ENCODE peak calls at places on chromosomes 13 and 19, in four cellular contexts. One of them, this sample, is unnamed.
A peak's percentile ranks its signal among the peaks of the same experiment; 100 is the strongest.

GRCh38 chr19:53431399-53432087 is at the start of gene ZNF761:
- DNase-seq in tibial artery: peak; percentile 91
- DNase-seq in cardiac muscle cell: peak; percentile 93
- DNase-seq in AG09309: peak; percentile 44
- DNase-seq in this sample: peak; percentile 81

GRCh38 chr19:18809149-18809978 is 18.3 kb upstream of the COMP start:
- DNase-seq in AG09309: peak; percentile 82
- DNase-seq in tibial artery: peak; percentile 85
- DNase-seq in cardiac muscle cell: peak; percentile 94
- DNase-seq in this sample: no peak

GRCh38 chr19:52442179-52442578 is 11.2 kb upstream of the ZNF578 start:
- DNase-seq in AG09309: no peak
- DNase-seq in tibial artery: no peak
- DNase-seq in cardiac muscle cell: no peak
- DNase-seq in this sample: no peak

GRCh38 chr19:50607874-50608785 is 31.6 kb downstream of the SYT3 start:
- DNase-seq in AG09309: no peak
- DNase-seq in tibial artery: peak; percentile 46
- DNase-seq in cardiac muscle cell: peak; percentile 92
- DNase-seq in this sample: peak; percentile 91

GRCh38 chr19:33278403-33279269 is 23.7 kb downstream of the CEBPA start:
- DNase-seq in cardiac muscle cell: no peak
- DNase-seq in AG09309: no peak
- DNase-seq in tibial artery: no peak
- DNase-seq in this sample: no peak

GRCh38 chr19:4172861-4173473 is 9.4 kb downstream of the SIRT6 start:
- DNase-seq in AG09309: no peak
- DNase-seq in tibial artery: peak; percentile 24
- DNase-seq in cardiac muscle cell: peak; percentile 52
- DNase-seq in this sample: no peak

GRCh38 chr13:45695198-45695730 is 6.9 kb upstream of the CBY2 start:
- DNase-seq in cardiac muscle cell: peak; percentile 5
- DNase-seq in tibial artery: no peak
- DNase-seq in AG09309: no peak
- DNase-seq in this sample: no peak

GRCh38 chr19:35414442-35414841 is 33.6 kb upstream of the FFAR2 start:
- DNase-seq in tibial artery: no peak
- DNase-seq in cardiac muscle cell: no peak
- DNase-seq in AG09309: no peak
- DNase-seq in this sample: no peak

GRCh38 chr19:28652790-28653189 is 560.2 kb downstream of the UQCRFS1 start:
- DNase-seq in cardiac muscle cell: no peak
- DNase-seq in tibial artery: no peak
- DNase-seq in AG09309: no peak
- DNase-seq in this sample: peak; percentile 83

GRCh38 chr19:4878491-4878968 is 11.1 kb upstream of the PLIN3 start:
- DNase-seq in AG09309: no peak
- DNase-seq in tibial artery: no peak
- DNase-seq in cardiac muscle cell: no peak
- DNase-seq in this sample: peak; percentile 86

GRCh38 chr19:44196772-44197171 is 15.6 kb upstream of the ZNF227 start:
- DNase-seq in AG09309: no peak
- DNase-seq in cardiac muscle cell: no peak
- DNase-seq in tibial artery: no peak
- DNase-seq in this sample: no peak

GRCh38 chr19:51398096-51398704 is 7.8 kb upstream of the C19orf84 start:
- DNase-seq in AG09309: no peak
- DNase-seq in cardiac muscle cell: peak; percentile 39
- DNase-seq in tibial artery: no peak
- DNase-seq in this sample: peak; percentile 49

GRCh38 chr13:64639206-64639605 is 2590.9 kb downstream of the PCDH9 start:
- DNase-seq in AG09309: no peak
- DNase-seq in cardiac muscle cell: no peak
- DNase-seq in tibial artery: no peak
- DNase-seq in this sample: no peak

GRCh38 chr19:10294368-10294697 is 4.6 kb downstream of the ICAM5 start:
- DNase-seq in AG09309: no peak
- DNase-seq in cardiac muscle cell: no peak
- DNase-seq in tibial artery: no peak
- DNase-seq in this sample: no peak

GRCh38 chr13:20945952-20946383 is 43.4 kb upstream of the XPO4 start:
- DNase-seq in cardiac muscle cell: peak; percentile 29
- DNase-seq in tibial artery: peak; percentile 34
- DNase-seq in AG09309: no peak
- DNase-seq in this sample: no peak

GRCh38 chr19:3578390-3578789 is 5.6 kb downstream of the HMG20B start:
- DNase-seq in tibial artery: no peak
- DNase-seq in cardiac muscle cell: no peak
- DNase-seq in AG09309: no peak
- DNase-seq in this sample: no peak

GRCh38 chr13:38093425-38093824 is 223.9 kb upstream of the TRPC4 start:
- DNase-seq in tibial artery: no peak
- DNase-seq in AG09309: no peak
- DNase-seq in cardiac muscle cell: no peak
- DNase-seq in this sample: no peak

GRCh38 chr19:35805518-35806102 is 7.0 kb downstream of the PRODH2 start:
- DNase-seq in tibial artery: no peak
- DNase-seq in cardiac muscle cell: no peak
- DNase-seq in AG09309: no peak
- DNase-seq in this sample: no peak

GRCh38 chr19:53004242-53004641 is 9.5 kb upstream of the ERVV-1 start:
- DNase-seq in tibial artery: no peak
- DNase-seq in cardiac muscle cell: no peak
- DNase-seq in AG09309: no peak
- DNase-seq in this sample: no peak

GRCh38 chr13:72820156-72820897 is 38.4 kb downstream of the PIBF1 start:
- DNase-seq in tibial artery: no peak
- DNase-seq in AG09309: peak; percentile 21
- DNase-seq in cardiac muscle cell: peak; percentile 33
- DNase-seq in this sample: no peak

GRCh38 chr19:32671883-32672282 is 3.1 kb downstream of the ANKRD27 start:
- DNase-seq in cardiac muscle cell: peak; percentile 41
- DNase-seq in tibial artery: no peak
- DNase-seq in AG09309: no peak
- DNase-seq in this sample: no peak

GRCh38 chr19:15252398-15253018 is 20.3 kb upstream of the EPHX3 start:
- DNase-seq in AG09309: no peak
- DNase-seq in cardiac muscle cell: peak; percentile 50
- DNase-seq in tibial artery: peak; percentile 52
- DNase-seq in this sample: no peak

GRCh38 chr13:40776681-40777165 is 5.7 kb upstream of the MRPS31 start:
- DNase-seq in cardiac muscle cell: peak; percentile 45
- DNase-seq in tibial artery: no peak
- DNase-seq in AG09309: no peak
- DNase-seq in this sample: peak; percentile 89
- H3K4me3 ChIP-seq in cardiac muscle cell: no peak overlapping the region
- H3K4me3 ChIP-seq in tibial artery: no peak overlapping the region
- H3K4me3 ChIP-seq in AG09309: no peak overlapping the region
- H3K4me3 ChIP-seq in this sample: peak overlapping the region; percentile 39

DNA sequence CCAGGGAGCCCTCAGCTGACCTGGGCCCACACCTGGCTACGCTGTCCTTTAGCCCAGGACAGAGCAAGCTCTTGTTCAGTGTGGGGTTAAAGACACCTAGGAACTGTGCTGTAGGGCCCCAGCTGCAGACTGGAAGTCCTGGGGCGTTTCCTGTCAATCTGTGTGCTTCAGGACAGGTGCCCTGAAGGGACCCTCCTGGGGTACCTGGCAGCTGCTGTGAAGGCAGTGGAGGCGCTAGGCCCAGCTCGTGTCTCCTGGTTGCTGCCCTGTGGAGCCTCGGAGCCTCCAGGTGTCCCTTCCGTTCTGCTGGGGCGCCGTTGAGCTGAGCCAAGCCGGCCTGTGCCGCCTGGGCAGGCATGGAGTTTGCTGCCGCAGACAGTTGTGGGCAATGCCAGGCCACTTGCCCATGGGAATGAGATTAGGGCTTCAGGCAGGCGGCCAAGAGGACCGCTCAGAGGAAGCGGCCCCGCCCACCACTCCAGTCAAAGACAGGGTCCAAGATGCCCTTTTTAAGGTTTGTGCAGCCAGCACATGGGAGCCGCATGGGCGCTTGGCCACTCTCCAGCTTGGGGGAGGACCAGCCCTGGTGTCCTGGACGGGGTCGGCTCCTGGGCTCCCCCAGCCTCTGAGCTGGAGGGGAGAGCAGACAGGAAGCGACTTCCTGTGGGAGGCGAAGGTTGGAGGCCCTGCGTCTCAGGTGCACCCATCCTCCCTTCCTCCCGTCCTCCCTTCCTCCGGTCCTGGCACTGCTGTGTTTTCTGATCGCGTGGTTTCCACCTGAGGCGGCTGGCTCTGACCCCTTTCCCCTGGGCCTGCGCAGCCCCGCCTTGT is 4.0 kb downstream of the PTBP1 start:
- DNase-seq in cardiac muscle cell: peak; percentile 70
- DNase-seq in tibial artery: peak; percentile 66
- DNase-seq in AG09309: no peak
- DNase-seq in this sample: no peak
- H3K4me3 ChIP-seq in cardiac muscle cell: no peak overlapping the region
- H3K4me3 ChIP-seq in tibial artery: peak overlapping the region; percentile 17
- H3K4me3 ChIP-seq in AG09309: peak overlapping the region; percentile 7
- H3K4me3 ChIP-seq in this sample: no peak overlapping the region

GRCh38 chr19:48415869-48416268 is 22.4 kb downstream of the GRIN2D start:
- DNase-seq in tibial artery: no peak
- DNase-seq in AG09309: no peak
- DNase-seq in cardiac muscle cell: no peak
- DNase-seq in this sample: no peak
- H3K4me3 ChIP-seq in tibial artery: peak overlapping the region; percentile 22
- H3K4me3 ChIP-seq in AG09309: no peak overlapping the region
- H3K4me3 ChIP-seq in cardiac muscle cell: no peak overlapping the region
- H3K4me3 ChIP-seq in this sample: no peak overlapping the region

GRCh38 chr13:48492123-48493075 is 40.5 kb downstream of the RCBTB2 start:
- DNase-seq in cardiac muscle cell: peak; percentile 91
- DNase-seq in AG09309: peak; percentile 41
- DNase-seq in tibial artery: peak; percentile 69
- DNase-seq in this sample: peak; percentile 99
- H3K4me3 ChIP-seq in cardiac muscle cell: no peak overlapping the region
- H3K4me3 ChIP-seq in AG09309: peak overlapping the region; percentile 18
- H3K4me3 ChIP-seq in tibial artery: peak overlapping the region; percentile 18
- H3K4me3 ChIP-seq in this sample: peak overlapping the region; percentile 74

GRCh38 chr19:1854032-1854541 is 5.8 kb upstream of the REXO1 start:
- DNase-seq in AG09309: no peak
- DNase-seq in tibial artery: no peak
- DNase-seq in cardiac muscle cell: no peak
- DNase-seq in this sample: no peak

GRCh38 chr19:1853295-1854031 is 5.2 kb upstream of the REXO1 start:
- DNase-seq in AG09309: no peak
- DNase-seq in tibial artery: peak; percentile 70
- DNase-seq in cardiac muscle cell: peak; percentile 82
- DNase-seq in this sample: peak; percentile 66

GRCh38 chr19:1855040-1855827 is 7.0 kb upstream of the REXO1 start:
- DNase-seq in tibial artery: peak; percentile 86
- DNase-seq in cardiac muscle cell: peak; percentile 91
- DNase-seq in AG09309: no peak
- DNase-seq in this sample: peak; percentile 77

GRCh38 chr19:1855828-1856255 is 7.5 kb downstream of the KLF16 start:
- DNase-seq in cardiac muscle cell: no peak
- DNase-seq in tibial artery: no peak
- DNase-seq in AG09309: no peak
- DNase-seq in this sample: no peak

DNA sequence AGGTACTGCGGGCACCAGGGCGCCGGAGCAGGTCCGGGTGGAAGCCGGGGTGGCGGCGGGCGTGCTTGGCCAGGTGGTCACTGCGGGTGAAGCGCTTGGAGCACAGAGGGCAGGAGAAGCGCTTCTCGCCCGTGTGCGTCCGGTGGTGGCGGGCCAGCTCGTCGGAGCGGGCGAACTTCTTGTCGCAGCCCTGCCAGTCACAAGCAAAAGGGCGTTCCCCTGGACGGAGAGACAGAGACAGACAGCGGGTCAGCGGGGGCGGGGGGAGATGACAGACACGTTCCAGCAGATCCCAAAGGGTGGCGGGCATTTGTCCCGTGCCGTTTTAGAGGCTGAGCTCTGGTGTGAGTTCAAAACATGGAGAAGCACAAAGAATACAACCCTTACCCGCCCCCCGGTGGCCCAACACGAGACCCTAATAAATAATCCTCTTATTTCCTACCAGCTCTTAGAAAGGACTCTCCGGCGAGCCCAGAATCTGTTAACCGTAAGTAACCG is 6.3 kb upstream of the REXO1 start:
- DNase-seq in AG09309: no peak
- DNase-seq in cardiac muscle cell: no peak
- DNase-seq in tibial artery: no peak
- DNase-seq in this sample: no peak
- H3K4me3 ChIP-seq in AG09309: no peak overlapping the region
- H3K4me3 ChIP-seq in cardiac muscle cell: no peak overlapping the region
- H3K4me3 ChIP-seq in tibial artery: no peak overlapping the region
- H3K4me3 ChIP-seq in this sample: peak overlapping the region; percentile 35

This sample was measured in Jurkat, Clone E6-1.